ENCODE peak calls at places on chromosomes 5 and 9, in eight cellular contexts. R, N, H, W, A, M, T and V are unnamed samples.

GRCh38 chr9:121362813-121363585 is 7.1 kb downstream of the STOM start:
- DNase-seq in W (no peak), H (peak), A (peak), T (no peak), N (no peak), R (no peak), M (no peak), V (no peak)

GRCh38 chr5:17763301-17763700 is 129.0 kb downstream of the TAF11L14 start:
- DNase-seq in M (no peak), H (no peak), W (no peak), N (no peak), T (no peak), A (peak), R (no peak), V (no peak)

GRCh38 chr9:138060881-138061280 is 183.3 kb downstream of the CACNA1B start:
- DNase-seq in T (no peak), W (no peak), R (no peak), N (no peak), A (no peak), M (no peak), H (no peak), V (no peak)

GRCh38 chr5:172666251-172666650 is 25.2 kb downstream of the NEURL1B start:
- DNase-seq in R (no peak), N (no peak), A (no peak), W (no peak), H (no peak), T (no peak), M (no peak), V (no peak)

GRCh38 chr9:70868661-70869652 is 252.5 kb downstream of the TRPM3 start:
- DNase-seq in R (no peak), H (no peak), W (no peak), N (no peak), T (no peak), M (no peak), A (no peak), V (no peak)

GRCh38 chr9:73916016-73916673 is 581.0 kb upstream of the RORB start:
- DNase-seq in H (no peak), W (no peak), M (no peak), R (no peak), N (no peak), A (peak), T (no peak), V (no peak)

GRCh38 chr9:115167175-115167574 is 49.2 kb upstream of the TNC start:
- DNase-seq in W (no peak), T (no peak), H (peak), A (peak), M (no peak), R (no peak), N (no peak), V (no peak)

GRCh38 chr5:139651863-139652787 is 4.0 kb downstream of the CXXC5 start:
- DNase-seq in N (peak), R (peak), T (peak), M (no peak), W (peak), H (peak), A (peak), V (no peak)

GRCh38 chr9:8890695-8891094 is 1091.1 kb upstream of the DMAC1 start:
- DNase-seq in M (no peak), W (no peak), N (no peak), R (no peak), T (no peak), A (no peak), H (no peak), V (no peak)

GRCh38 chr9:126857261-126857960 is 3.0 kb upstream of the ZBTB34 start:
- DNase-seq in T (no peak), N (no peak), R (no peak), W (no peak), H (no peak), A (no peak), M (no peak), V (no peak)

GRCh38 chr9:83220737-83221136 is 157.8 kb upstream of the RASEF start:
- DNase-seq in W (no peak), H (peak), A (peak), T (no peak), N (no peak), M (no peak), R (no peak), V (no peak)

GRCh38 chr9:121239851-121240250 is 28.1 kb upstream of the GSN start:
- DNase-seq in T (no peak), A (no peak), M (no peak), H (no peak), N (no peak), W (no peak), R (no peak), V (no peak)

GRCh38 chr5:110354896-110355295 is 371.6 kb downstream of the TMEM232 start:
- DNase-seq in T (no peak), A (no peak), W (peak), N (peak), M (no peak), H (no peak), R (no peak), V (no peak)

GRCh38 chr5:162248107-162248713 is 180.6 kb downstream of the GABRG2 start:
- DNase-seq in R (peak), N (no peak), A (no peak), T (no peak), H (no peak), W (no peak), M (no peak), V (no peak)

GRCh38 chr5:28164568-28164967 is 1126.2 kb upstream of the CDH9 start:
- DNase-seq in W (no peak), M (no peak), A (no peak), R (no peak), T (no peak), H (no peak), N (no peak), V (no peak)

GRCh38 chr9:134922066-134922931 is 4.6 kb upstream of the FCN1 start:
- DNase-seq in R (no peak), N (no peak), W (no peak), T (no peak), H (peak), M (no peak), A (peak), V (no peak)

GRCh38 chr5:156380846-156381245 is 53.9 kb downstream of the SGCD start:
- DNase-seq in R (no peak), N (no peak), W (no peak), T (no peak), H (peak), M (no peak), A (peak), V (no peak)

GRCh38 chr9:99811598-99812383 is 9.9 kb upstream of the NR4A3 start:
- DNase-seq in R (no peak), W (no peak), N (no peak), M (no peak), H (no peak), T (no peak), A (no peak), V (no peak)

GRCh38 chr5:1002836-1003235 is 5.8 kb upstream of the NKD2 start:
- DNase-seq in M (no peak), T (no peak), W (peak), R (no peak), N (no peak), H (no peak), A (no peak), V (no peak)

GRCh38 chr5:10485142-10485795 is 43.6 kb downstream of the ROPN1L start:
- DNase-seq in M (no peak), A (peak), N (peak), H (peak), R (no peak), T (no peak), W (peak), V (no peak)

GRCh38 chr9:97954550-97954989 is 16.6 kb upstream of the HEMGN start:
- DNase-seq in H (peak), M (peak), A (peak), W (no peak), N (no peak), R (peak), T (peak), V (peak)

GRCh38 chr9:69376651-69377050 is 51.6 kb downstream of the ENTREP1 start:
- DNase-seq in M (no peak), W (no peak), T (no peak), H (peak), N (no peak), A (peak), R (no peak), V (no peak)

GRCh38 chr9:23826120-23826629 is at the start of gene ELAVL2:
- DNase-seq in R (peak), N (peak), W (peak), H (peak), A (peak), T (no peak), M (peak), V (peak)

GRCh38 chr5:179413086-179413690 is 67.9 kb upstream of the ADAMTS2 start:
- DNase-seq in H (no peak), W (no peak), R (no peak), T (no peak), A (no peak), M (no peak), N (no peak), V (no peak)